ENCODE peak calls at places on chromosomes 3 and 15, in seven cellular contexts. One of them, this sample, is unnamed.
A peak's percentile ranks its signal among the peaks of the same experiment; 100 is the strongest.

GRCh38 chr3:40843851-40844548 is 319.2 kb downstream of the ZNF621 start:
- DNase-seq in astrocyte of the spinal cord: no peak
- DNase-seq in fibroblast of the aortic adventitia: no peak
- DNase-seq in neural progenitor cell: no peak
- DNase-seq in upper lobe of left lung: no peak
- DNase-seq in psoas muscle: no peak
- DNase-seq in bronchial epithelial cell: peak; percentile 79
- DNase-seq in this sample: no peak

GRCh38 chr3:44019736-44020135 is 221.9 kb upstream of the TOPAZ1 start:
- DNase-seq in astrocyte of the spinal cord: peak; percentile 59
- DNase-seq in fibroblast of the aortic adventitia: peak; percentile 31
- DNase-seq in neural progenitor cell: peak; percentile 80
- DNase-seq in upper lobe of left lung: no peak
- DNase-seq in psoas muscle: no peak
- DNase-seq in bronchial epithelial cell: no peak
- DNase-seq in this sample: no peak

GRCh38 chr3:192869131-192870027 is 48.3 kb downstream of the MB21D2 start:
- DNase-seq in astrocyte of the spinal cord: peak; percentile 62
- DNase-seq in fibroblast of the aortic adventitia: peak; percentile 59
- DNase-seq in neural progenitor cell: no peak
- DNase-seq in upper lobe of left lung: no peak
- DNase-seq in psoas muscle: peak; percentile 39
- DNase-seq in bronchial epithelial cell: peak; percentile 46
- DNase-seq in this sample: no peak

GRCh38 chr3:194494951-194495374 is 8.2 kb upstream of the ATP13A3 start:
- DNase-seq in astrocyte of the spinal cord: no peak
- DNase-seq in fibroblast of the aortic adventitia: no peak
- DNase-seq in neural progenitor cell: no peak
- DNase-seq in upper lobe of left lung: no peak
- DNase-seq in psoas muscle: no peak
- DNase-seq in bronchial epithelial cell: no peak
- DNase-seq in this sample: no peak

GRCh38 chr3:29140706-29141105 is 140.2 kb upstream of the RBMS3 start:
- DNase-seq in astrocyte of the spinal cord: peak; percentile 29
- DNase-seq in fibroblast of the aortic adventitia: peak; percentile 16
- DNase-seq in neural progenitor cell: no peak
- DNase-seq in upper lobe of left lung: no peak
- DNase-seq in psoas muscle: no peak
- DNase-seq in bronchial epithelial cell: no peak
- DNase-seq in this sample: no peak

GRCh38 chr15:101128191-101128590 is 123.7 kb downstream of the CHSY1 start:
- DNase-seq in astrocyte of the spinal cord: peak; percentile 93
- DNase-seq in fibroblast of the aortic adventitia: peak; percentile 97
- DNase-seq in neural progenitor cell: no peak
- DNase-seq in upper lobe of left lung: no peak
- DNase-seq in psoas muscle: no peak
- DNase-seq in bronchial epithelial cell: peak; percentile 90
- DNase-seq in this sample: peak; percentile 94

GRCh38 chr3:134496481-134497071 is 10.7 kb downstream of the CEP63 start:
- DNase-seq in astrocyte of the spinal cord: no peak
- DNase-seq in fibroblast of the aortic adventitia: no peak
- DNase-seq in neural progenitor cell: no peak
- DNase-seq in upper lobe of left lung: no peak
- DNase-seq in psoas muscle: no peak
- DNase-seq in bronchial epithelial cell: peak; percentile 33
- DNase-seq in this sample: no peak

GRCh38 chr15:41309226-41309905 is 23.0 kb downstream of the OIP5 start:
- DNase-seq in astrocyte of the spinal cord: no peak
- DNase-seq in fibroblast of the aortic adventitia: no peak
- DNase-seq in neural progenitor cell: no peak
- DNase-seq in upper lobe of left lung: no peak
- DNase-seq in psoas muscle: no peak
- DNase-seq in bronchial epithelial cell: no peak
- DNase-seq in this sample: no peak

GRCh38 chr3:31959951-31960792 is 20.9 kb downstream of the OSBPL10 start:
- DNase-seq in astrocyte of the spinal cord: peak; percentile 32
- DNase-seq in fibroblast of the aortic adventitia: peak; percentile 60
- DNase-seq in neural progenitor cell: peak; percentile 34
- DNase-seq in upper lobe of left lung: no peak
- DNase-seq in psoas muscle: no peak
- DNase-seq in bronchial epithelial cell: peak; percentile 13
- DNase-seq in this sample: no peak

GRCh38 chr15:78146437-78147154 is 2.6 kb upstream of the IDH3A start:
- DNase-seq in astrocyte of the spinal cord: no peak
- DNase-seq in fibroblast of the aortic adventitia: no peak
- DNase-seq in neural progenitor cell: no peak
- DNase-seq in upper lobe of left lung: no peak
- DNase-seq in psoas muscle: no peak
- DNase-seq in bronchial epithelial cell: peak; percentile 63
- DNase-seq in this sample: no peak

GRCh38 chr3:23288286-23288685 is 85.2 kb downstream of the UBE2E2 start:
- DNase-seq in astrocyte of the spinal cord: peak; percentile 39
- DNase-seq in fibroblast of the aortic adventitia: peak; percentile 17
- DNase-seq in neural progenitor cell: no peak
- DNase-seq in upper lobe of left lung: no peak
- DNase-seq in psoas muscle: no peak
- DNase-seq in bronchial epithelial cell: peak; percentile 17
- DNase-seq in this sample: no peak

GRCh38 chr3:150407818-150408231 is 273 bp upstream of the TSC22D2 start:
- DNase-seq in astrocyte of the spinal cord: no peak
- DNase-seq in fibroblast of the aortic adventitia: no peak
- DNase-seq in neural progenitor cell: no peak
- DNase-seq in upper lobe of left lung: peak; percentile 22
- DNase-seq in psoas muscle: peak; percentile 97
- DNase-seq in bronchial epithelial cell: peak; percentile 70
- DNase-seq in this sample: no peak

GRCh38 chr3:136350132-136350531 is 100.0 kb downstream of the PCCB start:
- DNase-seq in astrocyte of the spinal cord: peak; percentile 92
- DNase-seq in fibroblast of the aortic adventitia: peak; percentile 96
- DNase-seq in neural progenitor cell: no peak
- DNase-seq in upper lobe of left lung: no peak
- DNase-seq in psoas muscle: no peak
- DNase-seq in bronchial epithelial cell: peak; percentile 84
- DNase-seq in this sample: peak; percentile 53

GRCh38 chr3:39415983-39416382 is 9.5 kb downstream of the RPSA start:
- DNase-seq in astrocyte of the spinal cord: no peak
- DNase-seq in fibroblast of the aortic adventitia: no peak
- DNase-seq in neural progenitor cell: no peak
- DNase-seq in upper lobe of left lung: no peak
- DNase-seq in psoas muscle: no peak
- DNase-seq in bronchial epithelial cell: no peak
- DNase-seq in this sample: no peak

GRCh38 chr15:98420837-98421236 is 227.5 kb upstream of the IGF1R start:
- DNase-seq in astrocyte of the spinal cord: no peak
- DNase-seq in fibroblast of the aortic adventitia: no peak
- DNase-seq in neural progenitor cell: no peak
- DNase-seq in upper lobe of left lung: no peak
- DNase-seq in psoas muscle: no peak
- DNase-seq in bronchial epithelial cell: no peak
- DNase-seq in this sample: no peak

GRCh38 chr3:124076231-124076630 is 84.3 kb upstream of the ROPN1 start:
- DNase-seq in astrocyte of the spinal cord: no peak
- DNase-seq in fibroblast of the aortic adventitia: no peak
- DNase-seq in neural progenitor cell: no peak
- DNase-seq in upper lobe of left lung: no peak
- DNase-seq in psoas muscle: no peak
- DNase-seq in bronchial epithelial cell: no peak
- DNase-seq in this sample: no peak

GRCh38 chr3:118067439-118067838 is 967.2 kb downstream of the IGSF11 start:
- DNase-seq in astrocyte of the spinal cord: no peak
- DNase-seq in fibroblast of the aortic adventitia: no peak
- DNase-seq in neural progenitor cell: no peak
- DNase-seq in upper lobe of left lung: no peak
- DNase-seq in psoas muscle: no peak
- DNase-seq in bronchial epithelial cell: no peak
- DNase-seq in this sample: no peak

DNA sequence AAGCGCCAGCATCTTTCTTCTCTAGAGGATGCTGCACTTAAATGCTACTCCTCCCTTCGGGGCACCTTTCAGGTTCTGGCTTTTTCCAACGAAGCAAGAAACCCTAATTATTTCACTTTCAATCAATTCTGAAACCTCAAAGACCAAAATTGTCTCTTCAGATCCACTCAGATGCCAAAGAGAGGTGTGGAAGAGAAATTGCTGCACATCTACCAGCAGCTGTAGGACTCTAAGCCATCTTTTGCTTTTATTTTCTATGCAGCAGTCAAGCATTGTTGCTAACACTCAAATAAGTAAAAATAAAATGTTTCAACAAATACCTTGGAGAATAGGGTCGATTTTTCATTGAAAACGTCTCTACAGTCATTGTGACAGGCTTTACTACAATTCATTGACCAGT is 66.3 kb upstream of the CFAP20DC start:
- DNase-seq in astrocyte of the spinal cord: no peak
- DNase-seq in fibroblast of the aortic adventitia: no peak
- DNase-seq in neural progenitor cell: no peak
- DNase-seq in upper lobe of left lung: no peak
- DNase-seq in psoas muscle: no peak
- DNase-seq in bronchial epithelial cell: no peak
- DNase-seq in this sample: no peak
- H3K4me3 ChIP-seq in astrocyte of the spinal cord: no peak overlapping the region
- H3K4me3 ChIP-seq in fibroblast of the aortic adventitia: peak overlapping the region; percentile 19
- H3K4me3 ChIP-seq in neural progenitor cell: no peak overlapping the region
- H3K4me3 ChIP-seq in upper lobe of left lung: no peak overlapping the region
- H3K4me3 ChIP-seq in psoas muscle: no peak overlapping the region
- H3K4me3 ChIP-seq in bronchial epithelial cell: no peak overlapping the region
- H3K4me3 ChIP-seq in this sample: no peak overlapping the region

GRCh38 chr3:905217-905616 is 187.6 kb upstream of the CNTN6 start:
- DNase-seq in astrocyte of the spinal cord: no peak
- DNase-seq in fibroblast of the aortic adventitia: no peak
- DNase-seq in neural progenitor cell: no peak
- DNase-seq in upper lobe of left lung: no peak
- DNase-seq in psoas muscle: no peak
- DNase-seq in bronchial epithelial cell: no peak
- DNase-seq in this sample: no peak

GRCh38 chr3:906739-907138 is 186.1 kb upstream of the CNTN6 start:
- DNase-seq in astrocyte of the spinal cord: no peak
- DNase-seq in fibroblast of the aortic adventitia: no peak
- DNase-seq in neural progenitor cell: no peak
- DNase-seq in upper lobe of left lung: no peak
- DNase-seq in psoas muscle: no peak
- DNase-seq in bronchial epithelial cell: no peak
- DNase-seq in this sample: no peak

DNA sequence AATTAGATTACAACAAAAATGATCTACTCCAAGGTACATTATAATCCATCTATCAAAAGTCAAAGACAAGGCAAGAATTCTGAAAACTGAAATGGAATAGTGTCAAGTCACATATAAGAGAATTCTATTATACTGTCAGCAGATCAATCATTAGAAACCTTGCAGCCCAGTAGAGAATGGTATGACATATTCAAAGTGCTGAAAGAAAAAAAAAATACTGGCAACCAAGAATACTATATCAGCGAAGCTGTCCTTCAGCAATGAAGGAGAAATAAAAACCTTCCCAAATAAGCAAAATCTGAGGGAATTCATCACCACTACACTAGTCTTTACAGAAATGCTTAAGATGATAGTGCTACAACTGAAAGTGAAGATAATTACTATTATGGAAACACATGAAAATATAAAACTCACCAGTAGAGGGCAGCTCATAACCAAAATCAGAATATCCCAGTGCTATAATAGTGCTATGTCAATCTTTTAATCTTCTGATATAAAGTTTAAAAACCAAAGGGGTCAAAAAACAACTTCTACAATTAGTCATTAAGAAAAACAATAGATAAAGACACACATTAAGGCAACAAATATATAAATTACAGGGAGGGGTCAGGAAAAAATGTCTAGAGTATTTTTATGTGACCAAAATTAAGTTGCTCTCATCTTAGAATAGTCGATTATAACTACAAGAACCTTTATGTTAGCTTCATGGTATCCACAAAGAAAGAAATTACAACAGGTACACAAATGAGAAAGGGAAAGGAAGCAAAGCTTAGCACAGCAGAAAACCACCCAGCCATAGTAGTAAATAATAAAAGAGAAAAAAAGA is 190.7 kb upstream of the CNTN6 start:
- DNase-seq in astrocyte of the spinal cord: peak; percentile 15
- DNase-seq in fibroblast of the aortic adventitia: peak; percentile 16
- DNase-seq in neural progenitor cell: no peak
- DNase-seq in upper lobe of left lung: no peak
- DNase-seq in psoas muscle: no peak
- DNase-seq in bronchial epithelial cell: peak; percentile 18
- DNase-seq in this sample: peak; percentile 4
- TF ChIP-seq CTCF in astrocyte of the spinal cord: peak; percentile 40
- TF ChIP-seq CTCF in fibroblast of the aortic adventitia: peak; percentile 39
- TF ChIP-seq CTCF in neural progenitor cell: peak; percentile 64
- TF ChIP-seq CTCF in upper lobe of left lung: no peak
- TF ChIP-seq CTCF in psoas muscle: peak; percentile 8
- TF ChIP-seq CTCF in bronchial epithelial cell: peak; percentile 28
- TF ChIP-seq CTCF in this sample: no peak

DNA sequence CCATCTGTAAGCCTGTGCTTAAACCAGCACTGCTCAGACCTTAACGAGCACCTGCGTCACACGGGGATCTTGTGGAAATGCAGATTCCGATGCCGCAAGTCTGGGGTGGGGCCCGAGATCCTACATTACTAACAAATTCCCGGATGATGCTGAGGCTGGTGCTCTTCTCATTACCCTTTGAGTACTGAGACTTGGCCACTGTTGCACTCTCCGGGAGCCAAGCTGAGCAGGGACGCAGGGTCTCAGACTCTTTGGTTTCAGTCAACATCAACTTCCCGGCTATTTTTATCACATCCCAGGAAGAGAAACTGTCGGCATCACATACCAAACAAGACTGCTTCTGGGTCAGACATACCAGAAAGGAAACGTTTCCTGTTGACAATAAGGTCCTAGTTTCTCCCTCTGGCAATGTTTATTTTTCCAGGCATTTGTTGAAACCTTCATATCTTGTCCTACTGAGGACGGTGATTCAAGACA is 276.6 kb downstream of the SHQ1 start:
- DNase-seq in astrocyte of the spinal cord: no peak
- DNase-seq in fibroblast of the aortic adventitia: no peak
- DNase-seq in neural progenitor cell: no peak
- DNase-seq in upper lobe of left lung: no peak
- DNase-seq in psoas muscle: no peak
- DNase-seq in bronchial epithelial cell: no peak
- DNase-seq in this sample: no peak
- H3K4me3 ChIP-seq in astrocyte of the spinal cord: no peak overlapping the region
- H3K4me3 ChIP-seq in fibroblast of the aortic adventitia: no peak overlapping the region
- H3K4me3 ChIP-seq in neural progenitor cell: no peak overlapping the region
- H3K4me3 ChIP-seq in upper lobe of left lung: no peak overlapping the region
- H3K4me3 ChIP-seq in psoas muscle: no peak overlapping the region
- H3K4me3 ChIP-seq in bronchial epithelial cell: no peak overlapping the region
- H3K4me3 ChIP-seq in this sample: no peak overlapping the region

GRCh38 chr3:172678068-172678467 is 32.8 kb downstream of the NCEH1 start:
- DNase-seq in astrocyte of the spinal cord: peak; percentile 7
- DNase-seq in fibroblast of the aortic adventitia: peak; percentile 22
- DNase-seq in neural progenitor cell: no peak
- DNase-seq in upper lobe of left lung: no peak
- DNase-seq in psoas muscle: no peak
- DNase-seq in bronchial epithelial cell: peak; percentile 28
- DNase-seq in this sample: no peak

GRCh38 chr3:172675371-172676193 is 35.3 kb downstream of the NCEH1 start:
- DNase-seq in astrocyte of the spinal cord: peak; percentile 71
- DNase-seq in fibroblast of the aortic adventitia: peak; percentile 74
- DNase-seq in neural progenitor cell: peak; percentile 59
- DNase-seq in upper lobe of left lung: no peak
- DNase-seq in psoas muscle: no peak
- DNase-seq in bronchial epithelial cell: peak; percentile 79
- DNase-seq in this sample: peak; percentile 44

GRCh38 chr3:172676208-172676920 is 34.5 kb downstream of the NCEH1 start:
- DNase-seq in astrocyte of the spinal cord: no peak
- DNase-seq in fibroblast of the aortic adventitia: no peak
- DNase-seq in neural progenitor cell: no peak
- DNase-seq in upper lobe of left lung: no peak
- DNase-seq in psoas muscle: no peak
- DNase-seq in bronchial epithelial cell: no peak
- DNase-seq in this sample: no peak

GRCh38 chr3:172673210-172673679 is 37.6 kb downstream of the NCEH1 start:
- DNase-seq in astrocyte of the spinal cord: peak; percentile 74
- DNase-seq in fibroblast of the aortic adventitia: peak; percentile 80
- DNase-seq in neural progenitor cell: peak; percentile 82
- DNase-seq in upper lobe of left lung: peak; percentile 74
- DNase-seq in psoas muscle: peak; percentile 62
- DNase-seq in bronchial epithelial cell: peak; percentile 84
- DNase-seq in this sample: peak; percentile 67
- TF ChIP-seq CTCF in astrocyte of the spinal cord: peak; percentile 70
- TF ChIP-seq CTCF in fibroblast of the aortic adventitia: peak; percentile 69
- TF ChIP-seq CTCF in neural progenitor cell: peak; percentile 87
- TF ChIP-seq CTCF in upper lobe of left lung: peak; percentile 75
- TF ChIP-seq CTCF in psoas muscle: peak; percentile 63
- TF ChIP-seq CTCF in bronchial epithelial cell: peak; percentile 69
- TF ChIP-seq CTCF in this sample: peak; percentile 77

This sample was measured in HFF-Myc.